ENCODE peak calls at places on chromosomes 12 and 14, in ten cellular contexts. One of them, this sample, is unnamed.

GRCh38 chr12:120134307-120134980 is 17.9 kb upstream of the RAB35 start:
- DNase-seq in NCI-H460: no peak
- DNase-seq in A172: no peak
- DNase-seq in stimulated activated CD4-positive, alpha-beta T cell treated with anti-CD3 and anti-CD28 coated beads, TNF-alpha, amount 100 ng/mL, for 1 hour: no peak
- DNase-seq in T-helper 1 cell: no peak
- DNase-seq in fibroblast of lung: no peak
- DNase-seq in naive B cell: no peak
- DNase-seq in stimulated activated naive CD8-positive, alpha-beta T cell treated with anti-CD3 and anti-CD28 coated beads, Interleukin-15, Interleukin-2, amounts not matched to agents 100 U/mL and 50 U/mL, for 24 hours: no peak
- DNase-seq in PC-3: no peak
- DNase-seq in suprapubic skin: no peak
- DNase-seq in this sample: no peak

GRCh38 chr12:106364261-106364660 is 6.7 kb downstream of the POLR3B start:
- DNase-seq in naive B cell: no peak
- DNase-seq in A172: no peak
- DNase-seq in stimulated activated naive CD8-positive, alpha-beta T cell treated with anti-CD3 and anti-CD28 coated beads, Interleukin-15, Interleukin-2, amounts not matched to agents 100 U/mL and 50 U/mL, for 24 hours: no peak
- DNase-seq in T-helper 1 cell: no peak
- DNase-seq in NCI-H460: no peak
- DNase-seq in suprapubic skin: no peak
- DNase-seq in stimulated activated CD4-positive, alpha-beta T cell treated with anti-CD3 and anti-CD28 coated beads, TNF-alpha, amount 100 ng/mL, for 1 hour: no peak
- DNase-seq in PC-3: no peak
- DNase-seq in fibroblast of lung: no peak
- DNase-seq in this sample: no peak

GRCh38 chr12:68899251-68899771 is 33.7 kb downstream of the CPM start:
- DNase-seq in NCI-H460: no peak
- DNase-seq in T-helper 1 cell: no peak
- DNase-seq in suprapubic skin: no peak
- DNase-seq in naive B cell: no peak
- DNase-seq in stimulated activated CD4-positive, alpha-beta T cell treated with anti-CD3 and anti-CD28 coated beads, TNF-alpha, amount 100 ng/mL, for 1 hour: no peak
- DNase-seq in PC-3: peak
- DNase-seq in A172: peak
- DNase-seq in fibroblast of lung: peak
- DNase-seq in stimulated activated naive CD8-positive, alpha-beta T cell treated with anti-CD3 and anti-CD28 coated beads, Interleukin-15, Interleukin-2, amounts not matched to agents 100 U/mL and 50 U/mL, for 24 hours: no peak
- DNase-seq in this sample: no peak

GRCh38 chr14:89485264-89485663 is 68.2 kb upstream of the FOXN3 start:
- DNase-seq in T-helper 1 cell: no peak
- DNase-seq in NCI-H460: no peak
- DNase-seq in A172: no peak
- DNase-seq in stimulated activated naive CD8-positive, alpha-beta T cell treated with anti-CD3 and anti-CD28 coated beads, Interleukin-15, Interleukin-2, amounts not matched to agents 100 U/mL and 50 U/mL, for 24 hours: no peak
- DNase-seq in PC-3: peak
- DNase-seq in fibroblast of lung: no peak
- DNase-seq in suprapubic skin: no peak
- DNase-seq in naive B cell: no peak
- DNase-seq in stimulated activated CD4-positive, alpha-beta T cell treated with anti-CD3 and anti-CD28 coated beads, TNF-alpha, amount 100 ng/mL, for 1 hour: no peak
- DNase-seq in this sample: no peak

GRCh38 chr12:24902521-24903304 is 46.2 kb downstream of the BCAT1 start:
- DNase-seq in A172: no peak
- DNase-seq in T-helper 1 cell: no peak
- DNase-seq in fibroblast of lung: peak
- DNase-seq in stimulated activated naive CD8-positive, alpha-beta T cell treated with anti-CD3 and anti-CD28 coated beads, Interleukin-15, Interleukin-2, amounts not matched to agents 100 U/mL and 50 U/mL, for 24 hours: peak
- DNase-seq in NCI-H460: no peak
- DNase-seq in PC-3: no peak
- DNase-seq in suprapubic skin: no peak
- DNase-seq in naive B cell: peak
- DNase-seq in stimulated activated CD4-positive, alpha-beta T cell treated with anti-CD3 and anti-CD28 coated beads, TNF-alpha, amount 100 ng/mL, for 1 hour: no peak
- DNase-seq in this sample: no peak

GRCh38 chr12:39443704-39444234 is 849 bp upstream of the KIF21A start:
- DNase-seq in stimulated activated naive CD8-positive, alpha-beta T cell treated with anti-CD3 and anti-CD28 coated beads, Interleukin-15, Interleukin-2, amounts not matched to agents 100 U/mL and 50 U/mL, for 24 hours: no peak
- DNase-seq in PC-3: peak
- DNase-seq in naive B cell: no peak
- DNase-seq in fibroblast of lung: peak
- DNase-seq in T-helper 1 cell: no peak
- DNase-seq in suprapubic skin: no peak
- DNase-seq in NCI-H460: no peak
- DNase-seq in stimulated activated CD4-positive, alpha-beta T cell treated with anti-CD3 and anti-CD28 coated beads, TNF-alpha, amount 100 ng/mL, for 1 hour: no peak
- DNase-seq in A172: no peak
- DNase-seq in this sample: no peak

GRCh38 chr14:24440606-24441399 is 1.8 kb downstream of the SDR39U1 start:
- DNase-seq in stimulated activated CD4-positive, alpha-beta T cell treated with anti-CD3 and anti-CD28 coated beads, TNF-alpha, amount 100 ng/mL, for 1 hour: no peak
- DNase-seq in naive B cell: no peak
- DNase-seq in T-helper 1 cell: no peak
- DNase-seq in NCI-H460: no peak
- DNase-seq in stimulated activated naive CD8-positive, alpha-beta T cell treated with anti-CD3 and anti-CD28 coated beads, Interleukin-15, Interleukin-2, amounts not matched to agents 100 U/mL and 50 U/mL, for 24 hours: no peak
- DNase-seq in suprapubic skin: no peak
- DNase-seq in PC-3: no peak
- DNase-seq in fibroblast of lung: no peak
- DNase-seq in A172: no peak
- DNase-seq in this sample: no peak

GRCh38 chr14:66099451-66099850 is 386.7 kb upstream of the CCDC196 start:
- DNase-seq in stimulated activated CD4-positive, alpha-beta T cell treated with anti-CD3 and anti-CD28 coated beads, TNF-alpha, amount 100 ng/mL, for 1 hour: no peak
- DNase-seq in PC-3: no peak
- DNase-seq in stimulated activated naive CD8-positive, alpha-beta T cell treated with anti-CD3 and anti-CD28 coated beads, Interleukin-15, Interleukin-2, amounts not matched to agents 100 U/mL and 50 U/mL, for 24 hours: no peak
- DNase-seq in suprapubic skin: no peak
- DNase-seq in naive B cell: no peak
- DNase-seq in fibroblast of lung: no peak
- DNase-seq in A172: no peak
- DNase-seq in T-helper 1 cell: no peak
- DNase-seq in NCI-H460: no peak
- DNase-seq in this sample: no peak

GRCh38 chr14:91918159-91918883 is 29.2 kb downstream of the FBLN5 start:
- DNase-seq in stimulated activated CD4-positive, alpha-beta T cell treated with anti-CD3 and anti-CD28 coated beads, TNF-alpha, amount 100 ng/mL, for 1 hour: no peak
- DNase-seq in T-helper 1 cell: no peak
- DNase-seq in naive B cell: no peak
- DNase-seq in NCI-H460: no peak
- DNase-seq in A172: no peak
- DNase-seq in fibroblast of lung: no peak
- DNase-seq in suprapubic skin: no peak
- DNase-seq in stimulated activated naive CD8-positive, alpha-beta T cell treated with anti-CD3 and anti-CD28 coated beads, Interleukin-15, Interleukin-2, amounts not matched to agents 100 U/mL and 50 U/mL, for 24 hours: no peak
- DNase-seq in PC-3: no peak
- DNase-seq in this sample: no peak